ENCODE peak calls at places on chromosomes 12 and 14, in five cellular contexts. R, Q, F, L and G are unnamed samples. For H3K4me1, the result is how much of the 10 kb centered on the place peaks cover.

GRCh38 chr12:3980504-3981272 is 107.5 kb upstream of the PARP11 start:
- DNase-seq in R (no peak), Q (no peak), F (no peak), L (no peak), G (no peak)

GRCh38 chr14:55705651-55706340 is 125.8 kb downstream of the KTN1 start:
- DNase-seq in R (no peak), Q (no peak), F (no peak), L (no peak), G (peak)

GRCh38 chr12:13435535-13435934 is 239.0 kb downstream of the EMP1 start:
- DNase-seq in R (no peak), Q (no peak), F (no peak), L (no peak), G (no peak)

GRCh38 chr12:132343294-132343972 is 14.0 kb upstream of the GALNT9 start:
- DNase-seq in R (no peak), Q (no peak), F (no peak), L (no peak), G (no peak)

GRCh38 chr12:39441189-39441962 is 1.5 kb downstream of the KIF21A start:
- DNase-seq in R (no peak), Q (no peak), F (no peak), L (peak), G (no peak)

GRCh38 chr14:52790756-52791203 is 627 bp downstream of the GNPNAT1 start:
- DNase-seq in R (no peak), Q (no peak), F (no peak), L (peak), G (no peak)

GRCh38 chr12:19884081-19884480 is 444.8 kb downstream of the AEBP2 start:
- DNase-seq in R (no peak), Q (no peak), F (no peak), L (no peak), G (no peak)

GRCh38 chr14:54353694-54354093 is 43.1 kb upstream of the CDKN3 start:
- DNase-seq in R (no peak), Q (no peak), F (no peak), L (no peak), G (no peak)

GRCh38 chr14:105391541-105391940 is 6.8 kb upstream of the TEX22 start:
- DNase-seq in R (peak), Q (no peak), F (no peak), L (peak), G (no peak)

GRCh38 chr12:126182619-126183236 is 1117.5 kb downstream of the AACS start:
- DNase-seq in R (no peak), Q (no peak), F (no peak), L (no peak), G (no peak)

GRCh38 chr14:56152221-56152620 is 34.0 kb downstream of the PELI2 start:
- DNase-seq in R (no peak), Q (no peak), F (no peak), L (no peak), G (no peak)

GRCh38 chr12:55607821-55608602 is 28.7 kb upstream of the OR10P1 start:
- DNase-seq in R (no peak), Q (no peak), F (no peak), L (no peak), G (no peak)

GRCh38 chr14:103705524-103706284 is 9.5 kb downstream of the XRCC3 start:
- DNase-seq in R (no peak), Q (no peak), F (peak), L (no peak), G (no peak)

GRCh38 chr14:100568998-100569733 is 18.1 kb downstream of the BEGAIN start:
- DNase-seq in R (no peak), Q (no peak), F (no peak), L (no peak), G (no peak)
- H3K4me1 ChIP-seq in R (under half), Q (under half), F (under half), L (under half), G (under half)

GRCh38 chr12:6198556-6198955 is 1.6 kb upstream of the CD9 start:
- DNase-seq in R (no peak), Q (no peak), F (no peak), L (no peak), G (no peak)
- H3K4me1 ChIP-seq in R (under half), Q (under half), F (under half), L (under half), G (half or more)

GRCh38 chr12:11675952-11676505 is 26.6 kb downstream of the ETV6 start:
- DNase-seq in R (no peak), Q (no peak), F (no peak), L (no peak), G (no peak)
- H3K4me1 ChIP-seq in R (under half), Q (under half), F (under half), L (under half), G (half or more)

GRCh38 chr12:9740109-9740750 is 7.3 kb upstream of the CLECL1 start:
- DNase-seq in R (no peak), Q (peak), F (no peak), L (peak), G (no peak)
- H3K4me1 ChIP-seq in R (under half), Q (half or more), F (under half), L (under half), G (under half)

GRCh38 chr12:27534060-27534764 is 10.2 kb downstream of the PPFIBP1 start:
- DNase-seq in R (no peak), Q (peak), F (no peak), L (no peak), G (no peak)
- H3K4me1 ChIP-seq in R (under half), Q (under half), F (under half), L (under half), G (under half)